ENCODE peak calls at places on chromosomes 6 and 20, in nine cellular contexts. V is GM23338, D is PC-3, I is SK-N-SH, N is neural progenitor cell, T is GM23248, W is hepatocyte, P is HCT116, U is OCI-LY7. B is an unnamed sample.
A peak's percentile ranks its signal among the peaks of the same experiment; 100 is the strongest.

GRCh38 chr6:99589290-99589672 is 17.4 kb upstream of the PRDM13 start:
- DNase-seq in V (peak; percentile 65), D (peak; percentile 5), I (peak; percentile 65), N (peak; percentile 64), T (peak; percentile 52), W (no peak), P (no peak), U (no peak), B (no peak)

GRCh38 chr6:100573169-100573568 is 108.4 kb upstream of the SIM1 start:
- DNase-seq in V (peak; percentile 28), D (peak; percentile 60), I (peak; percentile 7), N (peak; percentile 18), T (peak; percentile 75), W (no peak), P (peak; percentile 16), U (peak; percentile 11), B (no peak)

GRCh38 chr6:11194399-11195274 is 37.8 kb downstream of the NEDD9 start:
- DNase-seq in V (peak; percentile 57), D (no peak), I (no peak), N (peak; percentile 44), T (no peak), W (peak; percentile 54), P (no peak), U (no peak), B (no peak)

GRCh38 chr6:34529665-34530327 is 26.3 kb downstream of the SPDEF start:
- DNase-seq in V (no peak), D (peak; percentile 53), I (no peak), N (no peak), T (no peak), W (peak; percentile 32), P (no peak), U (no peak), B (no peak)

GRCh38 chr20:32485770-32486248 is 99.3 kb downstream of the NOL4L start:
- DNase-seq in V (no peak), D (no peak), I (no peak), N (no peak), T (no peak), W (peak; percentile 69), P (no peak), U (no peak), B (no peak)

GRCh38 chr20:63106108-63106764 is 99.5 kb upstream of the BHLHE23 start:
- DNase-seq in V (no peak), D (peak; percentile 65), I (no peak), N (no peak), T (peak; percentile 44), W (no peak), P (no peak), U (no peak), B (no peak)

GRCh38 chr6:157814883-157815282 is 8.2 kb upstream of the SNX9 start:
- DNase-seq in V (no peak), D (no peak), I (no peak), N (no peak), T (no peak), W (no peak), P (no peak), U (peak; percentile 87), B (peak; percentile 68)

GRCh38 chr20:23343590-23343989 is 7.0 kb upstream of the NXT1 start:
- DNase-seq in V (no peak), D (no peak), I (no peak), N (no peak), T (no peak), W (no peak), P (no peak), U (no peak), B (no peak)

GRCh38 chr20:43993552-43993951 is 78.9 kb downstream of the TOX2 start:
- DNase-seq in V (no peak), D (peak; percentile 18), I (no peak), N (no peak), T (peak; percentile 27), W (no peak), P (no peak), U (no peak), B (no peak)

GRCh38 chr6:31660224-31660997 is at the start of gene C6orf47:
- DNase-seq in V (peak; percentile 95), D (peak; percentile 78), I (peak; percentile 95), N (peak; percentile 94), T (peak; percentile 91), W (peak; percentile 93), P (peak; percentile 51), U (peak; percentile 86), B (peak; percentile 80)

GRCh38 chr6:168410554-168411011 is 30.4 kb upstream of the SMOC2 start:
- DNase-seq in V (no peak), D (no peak), I (no peak), N (no peak), T (no peak), W (no peak), P (no peak), U (no peak), B (no peak)

GRCh38 chr20:58461104-58461503 is 54.1 kb downstream of the APCDD1L start:
- DNase-seq in V (no peak), D (no peak), I (no peak), N (no peak), T (no peak), W (no peak), P (no peak), U (no peak), B (no peak)

GRCh38 chr6:29722773-29723665 is at the start of gene HLA-F:
- DNase-seq in V (peak; percentile 91), D (peak; percentile 90), I (peak; percentile 70), N (peak; percentile 75), T (peak; percentile 82), W (peak; percentile 83), P (peak; percentile 67), U (peak; percentile 86), B (peak; percentile 85)

GRCh38 chr6:32194825-32195651 is 2.6 kb upstream of the GPSM3 start:
- DNase-seq in V (peak; percentile 58), D (peak; percentile 58), I (peak; percentile 45), N (peak; percentile 53), T (peak; percentile 82), W (peak; percentile 75), P (peak; percentile 57), U (peak; percentile 71), B (peak; percentile 47)

DNA sequence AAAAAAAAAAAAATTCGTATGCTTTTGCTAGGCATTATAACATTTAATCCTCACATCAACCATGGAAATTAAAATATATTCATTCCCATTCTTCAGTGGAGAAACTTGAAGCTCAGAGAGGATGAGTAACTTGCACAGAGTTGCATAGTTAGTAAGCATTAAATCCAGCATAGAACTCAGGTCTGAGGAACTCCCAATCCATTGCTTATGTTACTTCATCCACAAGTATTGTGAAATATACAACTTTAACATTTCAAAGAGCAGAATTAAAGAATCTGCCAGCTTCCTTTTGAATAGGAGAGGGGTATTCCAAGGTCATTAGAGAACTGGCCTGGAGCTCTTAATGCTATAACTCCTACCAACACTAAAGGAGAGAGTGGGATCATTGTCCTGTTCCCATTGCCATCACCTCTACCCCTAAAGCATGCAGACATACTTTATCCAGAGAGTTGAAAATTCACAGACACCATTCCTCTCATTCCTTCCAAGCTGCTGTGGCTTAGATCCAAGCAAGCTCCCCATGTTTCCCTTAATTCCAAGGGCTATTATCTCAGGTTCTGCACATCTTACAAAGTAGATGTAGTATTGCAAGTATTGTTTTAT is 91.9 kb downstream of the FLRT3 start:
- DNase-seq in V (no peak), D (no peak), I (no peak), N (no peak), T (peak; percentile 59), W (peak; percentile 10), P (no peak), U (no peak), B (no peak)
- TF ChIP-seq EZH2phosphoT487 in V (no peak), D (no peak), I (no peak), N (no peak), T (no peak), W (no peak), P (no peak), U (no peak), B (no peak)

GRCh38 chr6:106194949-106195919 is 109.1 kb downstream of the PRDM1 start:
- DNase-seq in V (no peak), D (peak; percentile 74), I (no peak), N (no peak), T (peak; percentile 71), W (no peak), P (peak; percentile 76), U (no peak), B (peak; percentile 80)

GRCh38 chr6:106199331-106199730 is 113.2 kb downstream of the PRDM1 start:
- DNase-seq in V (no peak), D (no peak), I (no peak), N (no peak), T (no peak), W (no peak), P (no peak), U (no peak), B (no peak)

GRCh38 chr6:106204961-106205360 is 118.8 kb downstream of the PRDM1 start:
- DNase-seq in V (no peak), D (no peak), I (no peak), N (no peak), T (no peak), W (no peak), P (no peak), U (peak; percentile 6), B (no peak)

GRCh38 chr6:106197441-106197840 is 111.3 kb downstream of the PRDM1 start:
- DNase-seq in V (no peak), D (no peak), I (no peak), N (no peak), T (no peak), W (no peak), P (no peak), U (peak; percentile 4), B (no peak)

DNA sequence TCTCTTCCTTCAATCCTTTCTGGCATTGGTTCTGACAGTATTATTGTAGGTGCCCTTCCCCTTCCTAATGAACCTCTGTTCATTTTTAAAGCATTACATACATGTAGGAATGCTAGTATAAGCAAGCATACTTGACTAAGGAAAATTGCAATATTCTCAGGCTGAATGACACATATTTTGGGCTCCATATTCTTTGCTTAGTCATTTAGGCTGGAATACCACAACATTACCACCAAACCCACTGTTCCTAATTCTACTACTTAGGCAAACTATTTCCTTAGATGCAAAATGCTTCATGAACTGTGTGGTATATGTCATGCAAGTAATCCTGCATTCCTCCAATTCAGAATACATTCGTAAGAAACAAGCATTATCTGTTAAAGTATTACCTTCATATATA is 113.9 kb downstream of the PRDM1 start:
- DNase-seq in V (no peak), D (peak; percentile 40), I (no peak), N (no peak), T (peak; percentile 89), W (no peak), P (no peak), U (no peak), B (no peak)
- H3K27ac ChIP-seq in V (no peak overlapping the region), D (no peak overlapping the region), I (peak overlapping the region; percentile 68), N (no peak overlapping the region), T (peak overlapping the region; percentile 52), W (no peak overlapping the region), P (no peak overlapping the region), U (no peak overlapping the region), B (no peak overlapping the region)

GRCh38 chr6:43986177-43986825 is 141.0 kb downstream of the MRPL14 start:
- DNase-seq in V (no peak), D (no peak), I (no peak), N (no peak), T (no peak), W (no peak), P (no peak), U (no peak), B (no peak)
- H3K4me1 ChIP-seq in V (no peaks in the 10 kb centered on the region), D (peaks cover 12% of the 10 kb centered on the region), I (peaks cover 16% of the 10 kb centered on the region), N (peaks cover 4% of the 10 kb centered on the region), T (peaks cover 14% of the 10 kb centered on the region), W (peaks cover 26% of the 10 kb centered on the region), P (peaks cover 20% of the 10 kb centered on the region), U (no peaks in the 10 kb centered on the region), B (no peaks in the 10 kb centered on the region)

DNA sequence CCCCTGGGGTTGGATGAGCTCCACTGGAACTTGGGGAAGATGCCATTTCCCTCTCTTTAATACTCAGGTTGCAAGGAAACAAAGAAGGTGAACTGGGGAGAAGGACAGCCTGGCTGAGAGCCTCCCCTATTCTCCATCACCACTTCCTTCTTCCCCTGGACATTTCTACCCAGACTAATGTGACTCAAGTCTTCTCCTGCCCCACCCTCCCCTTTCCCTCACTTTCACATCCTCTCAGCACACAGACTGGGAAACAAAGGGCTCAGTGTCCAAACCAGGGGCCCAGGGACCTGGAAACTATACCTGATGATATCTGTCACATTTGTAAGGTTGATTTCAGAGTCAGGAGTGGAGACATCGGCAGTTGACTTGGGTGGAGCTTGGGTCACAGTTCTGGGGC is 5.8 kb downstream of the TREM1 start:
- DNase-seq in V (no peak), D (peak; percentile 14), I (no peak), N (no peak), T (no peak), W (no peak), P (no peak), U (no peak), B (no peak)
- TF ChIP-seq EZH2phosphoT487 in V (no peak), D (no peak), I (no peak), N (no peak), T (no peak), W (no peak), P (no peak), U (no peak), B (no peak)

B was measured in MM.1S.